ENCODE peak calls at places on chromosomes 5 and 9, in four cellular contexts. D, Z, E and V are unnamed samples.

GRCh38 chr9:89274838-89275237 is 36.2 kb upstream of the CKS2 start:
- DNase-seq in E (no peak), D (no peak), Z (no peak), V (no peak)

GRCh38 chr9:3441197-3441816 is 84.5 kb downstream of the RFX3 start:
- DNase-seq in E (no peak), Z (peak; percentile 14), D (no peak), V (peak; percentile 13)

GRCh38 chr5:53607896-53608295 is 47.5 kb downstream of the NDUFS4 start:
- DNase-seq in Z (no peak), D (no peak), E (no peak), V (no peak)

GRCh38 chr9:80410106-80410505 is 838.3 kb downstream of the TLE4 start:
- DNase-seq in E (no peak), Z (no peak), D (peak; percentile 47), V (no peak)

GRCh38 chr5:51983161-51983560 is 599.9 kb downstream of the ISL1 start:
- DNase-seq in Z (no peak), D (no peak), E (no peak), V (no peak)

GRCh38 chr5:178123987-178124925 is 6.6 kb upstream of the RMND5B start:
- DNase-seq in E (no peak), D (no peak), Z (no peak), V (no peak)

GRCh38 chr5:74977475-74977874 is 74.9 kb downstream of the GCNT4 start:
- DNase-seq in Z (no peak), E (no peak), D (no peak), V (no peak)

GRCh38 chr5:31106259-31106658 is 87.2 kb upstream of the CDH6 start:
- DNase-seq in E (no peak), D (no peak), Z (no peak), V (no peak)

GRCh38 chr9:35958104-35958825 is at the start of gene OR2S2:
- DNase-seq in E (no peak), Z (no peak), D (no peak), V (no peak)

GRCh38 chr5:104573979-104574709 is 1011.6 kb upstream of the NUDT12 start:
- DNase-seq in Z (no peak), D (peak; percentile 13), E (no peak), V (no peak)

GRCh38 chr9:123757960-123758359 is 172.0 kb downstream of the DENND1A start:
- DNase-seq in Z (no peak), E (no peak), D (no peak), V (no peak)